ENCODE peak calls at places on chromosome 2, in eight cellular contexts. One of them, this sample, is unnamed.

GRCh38 chr2:128477026-128477820 is 158.6 kb upstream of the HS6ST1 start:
- DNase-seq in GM12892: no peak
- DNase-seq in breast epithelium: no peak
- DNase-seq in suprapubic skin: peak
- DNase-seq in sigmoid colon: no peak
- DNase-seq in vagina: peak
- DNase-seq in GM23338: no peak
- DNase-seq in transverse colon: no peak
- DNase-seq in this sample: no peak

GRCh38 chr2:155633887-155634570 is 698.5 kb downstream of the NR4A2 start:
- DNase-seq in suprapubic skin: no peak
- DNase-seq in transverse colon: no peak
- DNase-seq in GM23338: no peak
- DNase-seq in vagina: no peak
- DNase-seq in GM12892: no peak
- DNase-seq in sigmoid colon: no peak
- DNase-seq in breast epithelium: no peak
- DNase-seq in this sample: no peak

GRCh38 chr2:174161490-174161889 is 86.8 kb downstream of the OLA1 start:
- DNase-seq in suprapubic skin: no peak
- DNase-seq in GM12892: no peak
- DNase-seq in breast epithelium: no peak
- DNase-seq in GM23338: no peak
- DNase-seq in sigmoid colon: no peak
- DNase-seq in transverse colon: no peak
- DNase-seq in vagina: no peak
- DNase-seq in this sample: no peak

GRCh38 chr2:85792783-85793441 is 39.1 kb downstream of the ATOH8 start:
- DNase-seq in vagina: no peak
- DNase-seq in transverse colon: no peak
- DNase-seq in sigmoid colon: peak
- DNase-seq in breast epithelium: no peak
- DNase-seq in GM12892: no peak
- DNase-seq in GM23338: no peak
- DNase-seq in suprapubic skin: no peak
- DNase-seq in this sample: peak

GRCh38 chr2:228039752-228040534 is 141.5 kb downstream of the SPHKAP start:
- DNase-seq in breast epithelium: no peak
- DNase-seq in sigmoid colon: no peak
- DNase-seq in GM12892: no peak
- DNase-seq in vagina: no peak
- DNase-seq in GM23338: peak
- DNase-seq in suprapubic skin: no peak
- DNase-seq in transverse colon: no peak
- DNase-seq in this sample: peak

GRCh38 chr2:191740016-191740419 is 62.1 kb downstream of the NABP1 start:
- DNase-seq in vagina: no peak
- DNase-seq in GM12892: no peak
- DNase-seq in breast epithelium: no peak
- DNase-seq in sigmoid colon: no peak
- DNase-seq in transverse colon: no peak
- DNase-seq in GM23338: no peak
- DNase-seq in suprapubic skin: no peak
- DNase-seq in this sample: no peak

GRCh38 chr2:166610180-166610919 is 116.3 kb upstream of the SCN7A start:
- DNase-seq in sigmoid colon: peak
- DNase-seq in GM12892: no peak
- DNase-seq in suprapubic skin: no peak
- DNase-seq in transverse colon: no peak
- DNase-seq in breast epithelium: no peak
- DNase-seq in GM23338: peak
- DNase-seq in vagina: no peak
- DNase-seq in this sample: no peak

GRCh38 chr2:189254268-189254883 is 74.8 kb upstream of the COL5A2 start:
- DNase-seq in vagina: no peak
- DNase-seq in suprapubic skin: peak
- DNase-seq in sigmoid colon: peak
- DNase-seq in breast epithelium: peak
- DNase-seq in GM23338: no peak
- DNase-seq in GM12892: no peak
- DNase-seq in transverse colon: peak
- DNase-seq in this sample: peak

GRCh38 chr2:27201675-27202074 is 10.2 kb upstream of the ATRAID start:
- DNase-seq in vagina: no peak
- DNase-seq in GM23338: no peak
- DNase-seq in transverse colon: no peak
- DNase-seq in sigmoid colon: no peak
- DNase-seq in suprapubic skin: peak
- DNase-seq in breast epithelium: no peak
- DNase-seq in GM12892: no peak
- DNase-seq in this sample: no peak

GRCh38 chr2:85907671-85908157 is 18.9 kb upstream of the ST3GAL5 start:
- DNase-seq in vagina: no peak
- DNase-seq in GM12892: no peak
- DNase-seq in breast epithelium: no peak
- DNase-seq in sigmoid colon: peak
- DNase-seq in transverse colon: no peak
- DNase-seq in suprapubic skin: no peak
- DNase-seq in GM23338: no peak
- DNase-seq in this sample: no peak

GRCh38 chr2:149989447-149990063 is 402.0 kb upstream of the MMADHC start:
- DNase-seq in suprapubic skin: no peak
- DNase-seq in vagina: no peak
- DNase-seq in sigmoid colon: no peak
- DNase-seq in transverse colon: no peak
- DNase-seq in breast epithelium: peak
- DNase-seq in GM12892: no peak
- DNase-seq in GM23338: no peak
- DNase-seq in this sample: no peak
- TF ChIP-seq POLR2AphosphoS5 in suprapubic skin: no peak
- TF ChIP-seq POLR2AphosphoS5 in vagina: no peak
- TF ChIP-seq POLR2AphosphoS5 in sigmoid colon: no peak
- TF ChIP-seq POLR2AphosphoS5 in transverse colon: no peak
- TF ChIP-seq POLR2AphosphoS5 in breast epithelium: peak
- TF ChIP-seq POLR2AphosphoS5 in GM12892: no peak
- TF ChIP-seq POLR2AphosphoS5 in GM23338: no peak
- TF ChIP-seq POLR2AphosphoS5 in this sample: no peak

GRCh38 chr2:215751200-215751910 is 262.0 kb downstream of the MREG start:
- DNase-seq in breast epithelium: no peak
- DNase-seq in suprapubic skin: no peak
- DNase-seq in GM12892: no peak
- DNase-seq in vagina: peak
- DNase-seq in sigmoid colon: no peak
- DNase-seq in transverse colon: no peak
- DNase-seq in GM23338: no peak
- DNase-seq in this sample: no peak
- TF ChIP-seq POLR2AphosphoS5 in breast epithelium: no peak
- TF ChIP-seq POLR2AphosphoS5 in suprapubic skin: no peak
- TF ChIP-seq POLR2AphosphoS5 in GM12892: no peak
- TF ChIP-seq POLR2AphosphoS5 in vagina: no peak
- TF ChIP-seq POLR2AphosphoS5 in sigmoid colon: no peak
- TF ChIP-seq POLR2AphosphoS5 in transverse colon: no peak
- TF ChIP-seq POLR2AphosphoS5 in GM23338: no peak
- TF ChIP-seq POLR2AphosphoS5 in this sample: peak

GRCh38 chr2:1680222-1681016 is 63.9 kb downstream of the PXDN start:
- DNase-seq in GM12892: no peak
- DNase-seq in breast epithelium: no peak
- DNase-seq in sigmoid colon: no peak
- DNase-seq in vagina: peak
- DNase-seq in GM23338: no peak
- DNase-seq in transverse colon: no peak
- DNase-seq in suprapubic skin: peak
- DNase-seq in this sample: no peak

GRCh38 chr2:1683297-1683696 is 61.0 kb downstream of the PXDN start:
- DNase-seq in breast epithelium: no peak
- DNase-seq in GM12892: no peak
- DNase-seq in transverse colon: no peak
- DNase-seq in suprapubic skin: no peak
- DNase-seq in vagina: no peak
- DNase-seq in sigmoid colon: no peak
- DNase-seq in GM23338: no peak
- DNase-seq in this sample: peak

GRCh38 chr2:1681017-1681318 is 63.3 kb downstream of the PXDN start:
- DNase-seq in vagina: peak
- DNase-seq in suprapubic skin: no peak
- DNase-seq in breast epithelium: no peak
- DNase-seq in transverse colon: no peak
- DNase-seq in GM12892: no peak
- DNase-seq in GM23338: no peak
- DNase-seq in sigmoid colon: peak
- DNase-seq in this sample: no peak

GRCh38 chr2:1678609-1679008 is 65.7 kb downstream of the PXDN start:
- DNase-seq in sigmoid colon: peak
- DNase-seq in vagina: peak
- DNase-seq in GM12892: no peak
- DNase-seq in transverse colon: no peak
- DNase-seq in breast epithelium: no peak
- DNase-seq in GM23338: no peak
- DNase-seq in suprapubic skin: no peak
- DNase-seq in this sample: no peak

DNA sequence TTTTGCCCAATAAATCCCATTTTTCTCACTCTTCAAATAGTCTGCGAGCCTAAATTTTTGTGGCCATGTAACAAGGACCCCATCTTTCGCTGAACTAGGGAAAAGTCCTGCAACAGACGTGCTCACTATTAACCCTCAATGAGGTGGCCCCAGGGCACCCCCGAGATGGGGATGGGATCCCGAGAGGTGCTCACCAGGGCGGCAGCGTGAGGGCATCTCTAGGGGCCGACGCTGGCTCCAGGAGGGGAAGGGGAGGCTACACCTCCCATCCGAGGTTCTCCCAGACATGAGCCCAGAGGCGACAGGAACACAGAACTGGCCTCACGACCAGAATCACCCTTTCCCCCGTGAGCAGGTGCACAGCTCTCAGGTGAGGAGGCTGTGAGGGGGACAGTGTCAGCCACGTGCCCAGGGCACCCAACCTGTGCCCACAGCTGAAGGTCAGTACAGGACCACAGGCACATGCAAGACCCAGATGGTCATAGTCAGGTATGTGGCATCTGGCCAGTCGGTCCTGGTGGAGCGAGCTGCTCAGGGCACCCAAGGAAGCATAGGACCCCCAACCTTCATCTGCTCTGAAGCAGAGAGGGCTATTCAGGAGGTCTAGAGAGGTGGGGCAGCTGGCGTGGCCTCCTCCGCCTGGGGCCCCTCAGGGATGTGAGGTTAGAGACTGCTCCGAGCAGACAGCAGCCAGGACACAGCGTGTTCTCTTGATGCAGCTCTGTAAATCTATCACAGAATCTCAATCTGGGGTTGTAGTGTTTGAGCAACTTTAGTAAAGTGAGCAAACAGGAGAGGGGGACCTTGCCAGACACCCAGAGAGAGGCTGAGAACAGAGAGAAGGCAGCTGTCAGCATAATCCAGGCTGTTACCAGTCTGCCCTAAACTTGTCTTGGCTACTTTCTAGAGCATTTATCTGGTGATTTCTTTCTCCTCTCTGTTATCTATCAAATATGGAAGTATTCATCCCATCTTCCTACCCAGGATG is 62.7 kb downstream of the PXDN start:
- DNase-seq in suprapubic skin: no peak
- DNase-seq in vagina: no peak
- DNase-seq in breast epithelium: no peak
- DNase-seq in GM23338: no peak
- DNase-seq in transverse colon: no peak
- DNase-seq in sigmoid colon: peak
- DNase-seq in GM12892: no peak
- DNase-seq in this sample: no peak
- TF ChIP-seq POLR2AphosphoS5 in suprapubic skin: no peak
- TF ChIP-seq POLR2AphosphoS5 in vagina: no peak
- TF ChIP-seq POLR2AphosphoS5 in breast epithelium: no peak
- TF ChIP-seq POLR2AphosphoS5 in GM23338: no peak
- TF ChIP-seq POLR2AphosphoS5 in transverse colon: no peak
- TF ChIP-seq POLR2AphosphoS5 in sigmoid colon: no peak
- TF ChIP-seq POLR2AphosphoS5 in GM12892: no peak
- TF ChIP-seq POLR2AphosphoS5 in this sample: no peak

GRCh38 chr2:178112202-178113152 is at the start of gene RBM45:
- DNase-seq in sigmoid colon: peak
- DNase-seq in GM23338: peak
- DNase-seq in GM12892: peak
- DNase-seq in vagina: peak
- DNase-seq in breast epithelium: peak
- DNase-seq in transverse colon: peak
- DNase-seq in suprapubic skin: peak
- DNase-seq in this sample: peak
- TF ChIP-seq POLR2AphosphoS5 in sigmoid colon: peak
- TF ChIP-seq POLR2AphosphoS5 in GM23338: peak
- TF ChIP-seq POLR2AphosphoS5 in GM12892: peak
- TF ChIP-seq POLR2AphosphoS5 in vagina: peak
- TF ChIP-seq POLR2AphosphoS5 in breast epithelium: peak
- TF ChIP-seq POLR2AphosphoS5 in transverse colon: peak
- TF ChIP-seq POLR2AphosphoS5 in suprapubic skin: peak
- TF ChIP-seq POLR2AphosphoS5 in this sample: peak

This sample was measured in SK-N-SH.